ENCODE peak calls at places on chromosomes 5 and 9, in six cellular contexts. One of them, this sample, is unnamed.

GRCh38 chr5:66828551-66829421 is 232.6 kb downstream of the MAST4 start:
- DNase-seq in foreskin fibroblast: peak; percentile 83
- DNase-seq in transverse colon: peak; percentile 65
- DNase-seq in brain microvascular endothelial cell: peak; percentile 83
- DNase-seq in WTC11: peak; percentile 45
- DNase-seq in GM10248: no peak
- DNase-seq in this sample: peak; percentile 60

GRCh38 chr9:14215614-14216013 is 98.3 kb downstream of the NFIB start:
- DNase-seq in foreskin fibroblast: peak; percentile 59
- DNase-seq in transverse colon: no peak
- DNase-seq in brain microvascular endothelial cell: no peak
- DNase-seq in WTC11: no peak
- DNase-seq in GM10248: no peak
- DNase-seq in this sample: no peak

GRCh38 chr9:4967521-4967920 is 17.6 kb upstream of the JAK2 start:
- DNase-seq in foreskin fibroblast: peak; percentile 58
- DNase-seq in transverse colon: no peak
- DNase-seq in brain microvascular endothelial cell: peak; percentile 47
- DNase-seq in WTC11: no peak
- DNase-seq in GM10248: no peak
- DNase-seq in this sample: no peak

GRCh38 chr5:68287976-68288755 is 72.6 kb downstream of the PIK3R1 start:
- DNase-seq in foreskin fibroblast: peak; percentile 68
- DNase-seq in transverse colon: peak; percentile 66
- DNase-seq in brain microvascular endothelial cell: peak; percentile 38
- DNase-seq in WTC11: peak; percentile 65
- DNase-seq in GM10248: peak; percentile 73
- DNase-seq in this sample: peak; percentile 72

GRCh38 chr9:38339087-38339486 is 53.4 kb upstream of the ALDH1B1 start:
- DNase-seq in foreskin fibroblast: peak; percentile 80
- DNase-seq in transverse colon: no peak
- DNase-seq in brain microvascular endothelial cell: peak; percentile 19
- DNase-seq in WTC11: no peak
- DNase-seq in GM10248: no peak
- DNase-seq in this sample: no peak

GRCh38 chr9:98610711-98611110 is 98.0 kb downstream of the GABBR2 start:
- DNase-seq in foreskin fibroblast: no peak
- DNase-seq in transverse colon: no peak
- DNase-seq in brain microvascular endothelial cell: no peak
- DNase-seq in WTC11: no peak
- DNase-seq in GM10248: no peak
- DNase-seq in this sample: no peak

GRCh38 chr5:98827161-98827560 is 53.7 kb downstream of the RGMB start:
- DNase-seq in foreskin fibroblast: peak; percentile 72
- DNase-seq in transverse colon: no peak
- DNase-seq in brain microvascular endothelial cell: peak; percentile 27
- DNase-seq in WTC11: no peak
- DNase-seq in GM10248: no peak
- DNase-seq in this sample: no peak

GRCh38 chr9:129458663-129459549 is 162.0 kb downstream of the C9orf50 start:
- DNase-seq in foreskin fibroblast: peak; percentile 41
- DNase-seq in transverse colon: peak; percentile 47
- DNase-seq in brain microvascular endothelial cell: peak; percentile 24
- DNase-seq in WTC11: no peak
- DNase-seq in GM10248: no peak
- DNase-seq in this sample: peak; percentile 75

GRCh38 chr5:80961376-80962281 is 1.5 kb downstream of the RASGRF2 start:
- DNase-seq in foreskin fibroblast: peak; percentile 31
- DNase-seq in transverse colon: peak; percentile 23
- DNase-seq in brain microvascular endothelial cell: no peak
- DNase-seq in WTC11: no peak
- DNase-seq in GM10248: no peak
- DNase-seq in this sample: no peak

GRCh38 chr5:75235711-75236110 is 967 bp downstream of the ANKRD31 start:
- DNase-seq in foreskin fibroblast: no peak
- DNase-seq in transverse colon: no peak
- DNase-seq in brain microvascular endothelial cell: no peak
- DNase-seq in WTC11: no peak
- DNase-seq in GM10248: no peak
- DNase-seq in this sample: no peak

GRCh38 chr9:91886433-91887031 is 63.5 kb downstream of the ROR2 start:
- DNase-seq in foreskin fibroblast: no peak
- DNase-seq in transverse colon: no peak
- DNase-seq in brain microvascular endothelial cell: no peak
- DNase-seq in WTC11: peak; percentile 35
- DNase-seq in GM10248: no peak
- DNase-seq in this sample: no peak

GRCh38 chr5:177025139-177025538 is 2.6 kb downstream of the ZNF346 start:
- DNase-seq in foreskin fibroblast: peak; percentile 19
- DNase-seq in transverse colon: no peak
- DNase-seq in brain microvascular endothelial cell: no peak
- DNase-seq in WTC11: no peak
- DNase-seq in GM10248: no peak
- DNase-seq in this sample: no peak

GRCh38 chr5:128349044-128349629 is 188.9 kb downstream of the FBN2 start:
- DNase-seq in foreskin fibroblast: peak; percentile 32
- DNase-seq in transverse colon: peak; percentile 66
- DNase-seq in brain microvascular endothelial cell: no peak
- DNase-seq in WTC11: no peak
- DNase-seq in GM10248: no peak
- DNase-seq in this sample: no peak

GRCh38 chr5:41858890-41859289 is 11.3 kb downstream of the OXCT1 start:
- DNase-seq in foreskin fibroblast: no peak
- DNase-seq in transverse colon: no peak
- DNase-seq in brain microvascular endothelial cell: no peak
- DNase-seq in WTC11: no peak
- DNase-seq in GM10248: no peak
- DNase-seq in this sample: no peak

GRCh38 chr9:93578844-93579243 is 2.5 kb downstream of the PHF2 start:
- DNase-seq in foreskin fibroblast: no peak
- DNase-seq in transverse colon: no peak
- DNase-seq in brain microvascular endothelial cell: no peak
- DNase-seq in WTC11: no peak
- DNase-seq in GM10248: no peak
- DNase-seq in this sample: no peak

GRCh38 chr5:11904270-11904906 is at the start of gene CTNND2:
- DNase-seq in foreskin fibroblast: peak; percentile 4
- DNase-seq in transverse colon: no peak
- DNase-seq in brain microvascular endothelial cell: no peak
- DNase-seq in WTC11: peak; percentile 86
- DNase-seq in GM10248: no peak
- DNase-seq in this sample: peak; percentile 94

GRCh38 chr5:129945031-129945430 is 40.8 kb downstream of the CHSY3 start:
- DNase-seq in foreskin fibroblast: peak; percentile 79
- DNase-seq in transverse colon: no peak
- DNase-seq in brain microvascular endothelial cell: peak; percentile 46
- DNase-seq in WTC11: no peak
- DNase-seq in GM10248: no peak
- DNase-seq in this sample: no peak

GRCh38 chr9:129333961-129334743 is 156.1 kb upstream of the IER5L start:
- DNase-seq in foreskin fibroblast: peak; percentile 95
- DNase-seq in transverse colon: peak; percentile 82
- DNase-seq in brain microvascular endothelial cell: peak; percentile 90
- DNase-seq in WTC11: peak; percentile 91
- DNase-seq in GM10248: no peak
- DNase-seq in this sample: peak; percentile 41

GRCh38 chr9:37300620-37301368 is 121.7 kb upstream of the GRHPR start:
- DNase-seq in foreskin fibroblast: peak; percentile 37
- DNase-seq in transverse colon: no peak
- DNase-seq in brain microvascular endothelial cell: no peak
- DNase-seq in WTC11: no peak
- DNase-seq in GM10248: peak; percentile 28
- DNase-seq in this sample: no peak

GRCh38 chr9:89743216-89743575 is 138.4 kb downstream of the GADD45G start:
- DNase-seq in foreskin fibroblast: no peak
- DNase-seq in transverse colon: no peak
- DNase-seq in brain microvascular endothelial cell: no peak
- DNase-seq in WTC11: no peak
- DNase-seq in GM10248: peak; percentile 45
- DNase-seq in this sample: no peak

GRCh38 chr9:81686614-81687520 is 2.5 kb downstream of the TLE1 start:
- DNase-seq in foreskin fibroblast: peak; percentile 92
- DNase-seq in transverse colon: peak; percentile 89
- DNase-seq in brain microvascular endothelial cell: peak; percentile 71
- DNase-seq in WTC11: peak; percentile 84
- DNase-seq in GM10248: peak; percentile 17
- DNase-seq in this sample: peak; percentile 89

GRCh38 chr5:58493136-58493535 is 1.9 kb downstream of the GAPT start:
- DNase-seq in foreskin fibroblast: no peak
- DNase-seq in transverse colon: no peak
- DNase-seq in brain microvascular endothelial cell: no peak
- DNase-seq in WTC11: no peak
- DNase-seq in GM10248: no peak
- DNase-seq in this sample: no peak

GRCh38 chr5:113081881-113082546 is 105.4 kb downstream of the DCP2 start:
- DNase-seq in foreskin fibroblast: peak; percentile 92
- DNase-seq in transverse colon: no peak
- DNase-seq in brain microvascular endothelial cell: peak; percentile 29
- DNase-seq in WTC11: no peak
- DNase-seq in GM10248: no peak
- DNase-seq in this sample: no peak

GRCh38 chr9:109779711-109780452 is at the start of gene PALM2AKAP2:
- DNase-seq in foreskin fibroblast: peak; percentile 91
- DNase-seq in transverse colon: peak; percentile 41
- DNase-seq in brain microvascular endothelial cell: peak; percentile 46
- DNase-seq in WTC11: peak; percentile 76
- DNase-seq in GM10248: no peak
- DNase-seq in this sample: peak; percentile 84

GRCh38 chr5:128234928-128235641 is 151.5 kb downstream of the SLC12A2 start:
- DNase-seq in foreskin fibroblast: no peak
- DNase-seq in transverse colon: no peak
- DNase-seq in brain microvascular endothelial cell: no peak
- DNase-seq in WTC11: no peak
- DNase-seq in GM10248: no peak
- DNase-seq in this sample: no peak

DNA sequence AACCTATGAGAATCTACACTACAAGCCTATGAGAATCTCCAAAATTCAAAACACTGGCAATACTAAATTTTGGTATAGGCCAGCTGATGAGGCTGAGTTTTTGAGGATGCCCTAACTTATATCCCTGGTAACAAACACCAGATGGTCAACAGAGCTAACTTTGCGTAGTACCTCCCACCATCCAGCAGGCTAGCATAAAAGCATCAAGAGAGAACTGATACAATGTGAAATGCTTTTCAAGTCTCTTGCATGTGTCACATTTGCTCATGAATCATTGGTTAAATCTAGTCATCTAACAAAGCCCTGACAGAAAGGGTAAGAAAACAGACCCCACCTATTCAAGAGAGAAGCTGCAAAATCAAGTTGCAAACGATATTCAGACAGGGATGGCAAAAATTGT is 1609.7 kb upstream of the CDH9 start:
- DNase-seq in foreskin fibroblast: no peak
- DNase-seq in transverse colon: no peak
- DNase-seq in brain microvascular endothelial cell: peak; percentile 89
- DNase-seq in WTC11: peak; percentile 8
- DNase-seq in GM10248: no peak
- DNase-seq in this sample: no peak
- TF ChIP-seq CTCF in foreskin fibroblast: no peak
- TF ChIP-seq CTCF in transverse colon: no peak
- TF ChIP-seq CTCF in brain microvascular endothelial cell: peak; percentile 52
- TF ChIP-seq CTCF in WTC11: no peak
- TF ChIP-seq CTCF in GM10248: no peak
- TF ChIP-seq CTCF in this sample: peak; percentile 60

GRCh38 chr5:103441523-103441922 is 121.1 kb downstream of the NUDT12 start:
- DNase-seq in foreskin fibroblast: no peak
- DNase-seq in transverse colon: no peak
- DNase-seq in brain microvascular endothelial cell: no peak
- DNase-seq in WTC11: no peak
- DNase-seq in GM10248: no peak
- DNase-seq in this sample: peak; percentile 28
- TF ChIP-seq CTCF in foreskin fibroblast: no peak
- TF ChIP-seq CTCF in transverse colon: no peak
- TF ChIP-seq CTCF in brain microvascular endothelial cell: peak; percentile 37
- TF ChIP-seq CTCF in WTC11: peak; percentile 6
- TF ChIP-seq CTCF in GM10248: no peak
- TF ChIP-seq CTCF in this sample: peak; percentile 74

GRCh38 chr5:119022017-119022745 is 33.8 kb upstream of the DTWD2 start:
- DNase-seq in foreskin fibroblast: peak; percentile 61
- DNase-seq in transverse colon: no peak
- DNase-seq in brain microvascular endothelial cell: peak; percentile 8
- DNase-seq in WTC11: no peak
- DNase-seq in GM10248: peak; percentile 38
- DNase-seq in this sample: no peak
- TF ChIP-seq CTCF in foreskin fibroblast: peak; percentile 33
- TF ChIP-seq CTCF in transverse colon: peak; percentile 31
- TF ChIP-seq CTCF in brain microvascular endothelial cell: peak; percentile 32
- TF ChIP-seq CTCF in WTC11: peak; percentile 30
- TF ChIP-seq CTCF in GM10248: peak; percentile 48
- TF ChIP-seq CTCF in this sample: no peak

GRCh38 chr5:179313849-179314521 is 31.3 kb downstream of the ADAMTS2 start:
- DNase-seq in foreskin fibroblast: peak; percentile 99
- DNase-seq in transverse colon: peak; percentile 57
- DNase-seq in brain microvascular endothelial cell: no peak
- DNase-seq in WTC11: peak; percentile 8
- DNase-seq in GM10248: no peak
- DNase-seq in this sample: peak; percentile 27

GRCh38 chr5:179315356-179315890 is 29.8 kb downstream of the ADAMTS2 start:
- DNase-seq in foreskin fibroblast: no peak
- DNase-seq in transverse colon: no peak
- DNase-seq in brain microvascular endothelial cell: no peak
- DNase-seq in WTC11: peak; percentile 8
- DNase-seq in GM10248: no peak
- DNase-seq in this sample: peak; percentile 1

GRCh38 chr5:179316111-179316551 is 29.1 kb downstream of the ADAMTS2 start:
- DNase-seq in foreskin fibroblast: no peak
- DNase-seq in transverse colon: no peak
- DNase-seq in brain microvascular endothelial cell: no peak
- DNase-seq in WTC11: no peak
- DNase-seq in GM10248: no peak
- DNase-seq in this sample: no peak

GRCh38 chr5:179312557-179313235 is 32.6 kb downstream of the ADAMTS2 start:
- DNase-seq in foreskin fibroblast: peak; percentile 60
- DNase-seq in transverse colon: no peak
- DNase-seq in brain microvascular endothelial cell: no peak
- DNase-seq in WTC11: peak; percentile 5
- DNase-seq in GM10248: no peak
- DNase-seq in this sample: peak; percentile 3

DNA sequence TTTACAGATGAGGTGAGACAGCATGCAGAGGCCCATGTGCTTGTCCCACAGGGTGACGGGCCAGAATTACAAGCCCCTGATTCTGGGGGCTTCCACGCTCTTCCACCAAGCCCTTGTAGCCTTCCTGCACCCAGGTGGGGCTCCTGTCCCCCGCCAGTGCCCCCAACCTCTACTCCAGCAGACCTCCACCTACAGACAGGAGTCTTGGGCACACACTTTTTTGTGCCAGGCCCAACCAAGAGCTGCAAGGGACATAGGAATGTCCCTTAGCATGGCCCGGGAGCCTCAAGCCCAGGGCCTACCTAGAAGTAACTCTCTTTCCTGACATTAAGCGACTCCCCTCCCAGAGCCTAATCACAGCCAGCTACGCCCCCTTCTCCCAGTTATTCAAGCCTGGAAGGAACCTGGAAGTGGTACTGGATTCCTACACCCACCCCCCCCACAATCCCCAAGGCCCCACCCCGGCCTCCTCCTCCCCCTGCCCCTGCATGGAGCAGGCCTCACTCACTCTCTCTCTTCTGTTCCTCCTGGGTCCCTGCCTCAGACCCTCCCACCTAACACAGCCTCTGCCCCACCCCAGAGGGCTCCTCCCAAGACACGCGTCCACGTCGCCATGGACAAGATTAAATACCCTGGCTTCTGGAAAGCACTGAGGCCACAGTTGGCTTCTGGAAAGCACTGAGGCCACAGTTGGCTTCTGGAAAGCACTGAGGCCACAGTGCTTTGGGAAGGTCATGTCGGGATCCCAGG is 30.5 kb downstream of the ADAMTS2 start:
- DNase-seq in foreskin fibroblast: no peak
- DNase-seq in transverse colon: no peak
- DNase-seq in brain microvascular endothelial cell: no peak
- DNase-seq in WTC11: peak; percentile 3
- DNase-seq in GM10248: no peak
- DNase-seq in this sample: peak; percentile 4
- TF ChIP-seq CTCF in foreskin fibroblast: no peak
- TF ChIP-seq CTCF in transverse colon: no peak
- TF ChIP-seq CTCF in brain microvascular endothelial cell: no peak
- TF ChIP-seq CTCF in WTC11: no peak
- TF ChIP-seq CTCF in GM10248: no peak
- TF ChIP-seq CTCF in this sample: no peak

This sample was measured in glutamatergic neuron.